ENCODE peak calls at places on chromosomes 7 and 10, in nine cellular contexts. V is astrocyte of the hippocampus; S is GM10248; Z is RWPE1; O is substantia nigra; T is HS-5; C is stimulated activated CD8-positive, alpha-beta memory T cell treated with anti-CD3 and anti-CD28 coated beads, Interleukin-7, amount 100 ng/mL, for 1 hour; W is activated T-cell treated with anti-CD3 and anti-CD28 coated beads for 48 hours; U is endothelial cell. G is an unnamed sample.

GRCh38 chr7:6387734-6388294 is 59.9 kb downstream of the DAGLB start:
- DNase-seq in V (no peak), S (no peak), Z (no peak), O (no peak), T (no peak), C (no peak), W (no peak), U (no peak), G (no peak)

GRCh38 chr7:108268200-108268820 is 138.1 kb upstream of the LAMB4 start:
- DNase-seq in V (peak), S (no peak), Z (no peak), O (no peak), T (no peak), C (no peak), W (no peak), U (no peak), G (no peak)

GRCh38 chr10:14247650-14248258 is 83.0 kb downstream of the FRMD4A start:
- DNase-seq in V (peak), S (no peak), Z (no peak), O (no peak), T (no peak), C (no peak), W (no peak), U (no peak), G (no peak)

GRCh38 chr7:52639981-52640380 is 395.5 kb upstream of the POM121L12 start:
- DNase-seq in V (peak), S (no peak), Z (no peak), O (no peak), T (peak), C (no peak), W (no peak), U (no peak), G (no peak)

GRCh38 chr7:142984297-142984696 is 22.1 kb upstream of the KEL start:
- DNase-seq in V (no peak), S (no peak), Z (no peak), O (no peak), T (no peak), C (no peak), W (no peak), U (no peak), G (no peak)

GRCh38 chr10:46268076-46268881 is 18.5 kb upstream of the ANTXRL start:
- DNase-seq in V (no peak), S (peak), Z (no peak), O (no peak), T (no peak), C (no peak), W (peak), U (no peak), G (no peak)

GRCh38 chr10:32350811-32351342 is 3.9 kb upstream of the EPC1 start:
- DNase-seq in V (no peak), S (no peak), Z (no peak), O (no peak), T (no peak), C (no peak), W (no peak), U (no peak), G (no peak)

GRCh38 chr7:158976468-158976848 is 120.1 kb downstream of the DYNC2I1 start:
- DNase-seq in V (no peak), S (no peak), Z (no peak), O (no peak), T (no peak), C (no peak), W (no peak), U (no peak), G (no peak)

GRCh38 chr10:18060217-18060616 is 80.0 kb upstream of the CACNB2 start:
- DNase-seq in V (peak), S (no peak), Z (no peak), O (no peak), T (no peak), C (no peak), W (no peak), U (no peak), G (no peak)

GRCh38 chr7:66557214-66558200 is 71.2 kb upstream of the KCTD7 start:
- DNase-seq in V (peak), S (peak), Z (peak), O (peak), T (no peak), C (peak), W (peak), U (peak), G (peak)

GRCh38 chr7:27134392-27134791 is 3.8 kb upstream of the HOXA4 start:
- DNase-seq in V (peak), S (no peak), Z (peak), O (no peak), T (peak), C (no peak), W (no peak), U (no peak), G (no peak)

GRCh38 chr7:140723002-140723401 is 26.5 kb downstream of the NDUFB2 start:
- DNase-seq in V (no peak), S (no peak), Z (no peak), O (no peak), T (no peak), C (no peak), W (peak), U (no peak), G (no peak)

GRCh38 chr10:24115403-24115802 is 93.5 kb upstream of the KIAA1217 start:
- DNase-seq in V (no peak), S (no peak), Z (no peak), O (no peak), T (no peak), C (no peak), W (no peak), U (no peak), G (no peak)

GRCh38 chr7:105719919-105720318 is 138.6 kb upstream of the EFCAB10 start:
- DNase-seq in V (no peak), S (no peak), Z (no peak), O (no peak), T (no peak), C (no peak), W (no peak), U (no peak), G (no peak)

GRCh38 chr7:99947608-99948007 is 18.2 kb upstream of the GJC3 start:
- DNase-seq in V (no peak), S (no peak), Z (no peak), O (no peak), T (no peak), C (no peak), W (no peak), U (no peak), G (no peak)

GRCh38 chr7:132639983-132640382 is 63.7 kb upstream of the PLXNA4 start:
- DNase-seq in V (no peak), S (no peak), Z (no peak), O (no peak), T (no peak), C (no peak), W (no peak), U (no peak), G (no peak)

GRCh38 chr10:86350897-86351296 is 15.7 kb downstream of the GRID1 start:
- DNase-seq in V (no peak), S (no peak), Z (no peak), O (no peak), T (no peak), C (no peak), W (no peak), U (no peak), G (no peak)

GRCh38 chr10:117946525-117947070 is 100.1 kb downstream of the RAB11FIP2 start:
- DNase-seq in V (peak), S (no peak), Z (no peak), O (no peak), T (peak), C (no peak), W (no peak), U (no peak), G (no peak)

GRCh38 chr7:116689787-116690186 is 17.8 kb downstream of the MET start:
- DNase-seq in V (peak), S (no peak), Z (no peak), O (no peak), T (no peak), C (no peak), W (no peak), U (no peak), G (no peak)

GRCh38 chr10:69512901-69513300 is 60.3 kb downstream of the NEUROG3 start:
- DNase-seq in V (no peak), S (no peak), Z (no peak), O (no peak), T (no peak), C (no peak), W (no peak), U (no peak), G (no peak)

GRCh38 chr7:39810204-39810642 is 139.8 kb upstream of the CDK13 start:
- DNase-seq in V (no peak), S (no peak), Z (no peak), O (no peak), T (no peak), C (no peak), W (no peak), U (no peak), G (no peak)

G was measured in putamen.